ENCODE peak calls at places on chromosomes 7 and 10, in seven cellular contexts. I is PC-3; W is stimulated activated naive CD4-positive, alpha-beta T cell; A is fibroblast of gingiva; H is amniotic epithelial cell; S is NCI-H1092; X is IMR-90. V is an unnamed sample.

GRCh38 chr7:16086743-16087142 is 334.6 kb downstream of the CRPPA start:
- DNase-seq in I (no peak), W (no peak), A (no peak), H (no peak), S (no peak), X (no peak), V (no peak)

GRCh38 chr7:47688311-47689100 is 106.6 kb upstream of the TNS3 start:
- DNase-seq in I (no peak), W (no peak), A (no peak), H (no peak), S (no peak), X (no peak), V (no peak)

GRCh38 chr7:149776305-149776704 is 2.9 kb upstream of the ZNF467 start:
- DNase-seq in I (peak; percentile 79), W (no peak), A (no peak), H (no peak), S (no peak), X (peak; percentile 15), V (peak; percentile 28)

GRCh38 chr7:108367314-108367713 is 88.9 kb downstream of the NRCAM start:
- DNase-seq in I (peak; percentile 23), W (no peak), A (no peak), H (no peak), S (no peak), X (no peak), V (no peak)

GRCh38 chr10:78371118-78371517 is 337.5 kb downstream of the RPS24 start:
- DNase-seq in I (no peak), W (no peak), A (no peak), H (no peak), S (no peak), X (no peak), V (no peak)

GRCh38 chr10:74634995-74635536 is 191.3 kb upstream of the KAT6B start:
- DNase-seq in I (no peak), W (no peak), A (no peak), H (peak; percentile 18), S (no peak), X (no peak), V (no peak)

GRCh38 chr10:91694170-91694794 is 61.4 kb upstream of the PPP1R3C start:
- DNase-seq in I (peak; percentile 71), W (no peak), A (no peak), H (peak; percentile 32), S (no peak), X (peak; percentile 51), V (no peak)

GRCh38 chr10:31087855-31088254 is 56.2 kb upstream of the ZNF438 start:
- DNase-seq in I (no peak), W (no peak), A (no peak), H (no peak), S (no peak), X (no peak), V (no peak)

GRCh38 chr7:94649313-94649924 is 6.5 kb downstream of the SGCE start:
- DNase-seq in I (no peak), W (no peak), A (no peak), H (peak; percentile 32), S (no peak), X (peak; percentile 2), V (no peak)

GRCh38 chr10:62443866-62444265 is 69.7 kb downstream of the ZNF365 start:
- DNase-seq in I (no peak), W (no peak), A (peak; percentile 8), H (peak; percentile 7), S (no peak), X (no peak), V (no peak)

GRCh38 chr10:104925232-104925851 is 284.3 kb downstream of the SORCS3 start:
- DNase-seq in I (peak; percentile 49), W (no peak), A (no peak), H (peak; percentile 36), S (no peak), X (no peak), V (no peak)

GRCh38 chr10:51186358-51186757 is 112.1 kb downstream of the PRKG1 start:
- DNase-seq in I (no peak), W (no peak), A (peak; percentile 57), H (no peak), S (no peak), X (no peak), V (no peak)

GRCh38 chr7:34339061-34339526 is 318.9 kb upstream of the NPSR1 start:
- DNase-seq in I (no peak), W (no peak), A (no peak), H (peak; percentile 91), S (no peak), X (no peak), V (no peak)

GRCh38 chr7:106448992-106449859 is 164.4 kb upstream of the NAMPT start:
- DNase-seq in I (no peak), W (no peak), A (no peak), H (no peak), S (no peak), X (no peak), V (peak; percentile 62)

GRCh38 chr10:32317795-32318194 is 29.2 kb downstream of the EPC1 start:
- DNase-seq in I (no peak), W (no peak), A (no peak), H (no peak), S (no peak), X (no peak), V (no peak)

GRCh38 chr7:33550363-33550762 is 355.0 kb upstream of the BMPER start:
- DNase-seq in I (no peak), W (no peak), A (no peak), H (no peak), S (no peak), X (no peak), V (no peak)

GRCh38 chr10:94002156-94002555 is 8.4 kb downstream of the PLCE1 start:
- DNase-seq in I (no peak), W (no peak), A (no peak), H (no peak), S (no peak), X (no peak), V (peak; percentile 31)

GRCh38 chr10:75335983-75336382 is 65.6 kb downstream of the ZNF503 start:
- DNase-seq in I (no peak), W (no peak), A (no peak), H (no peak), S (no peak), X (no peak), V (no peak)

GRCh38 chr7:118195837-118196474 is 12.0 kb downstream of the LSM8 start:
- DNase-seq in I (peak; percentile 77), W (no peak), A (peak; percentile 53), H (peak; percentile 58), S (peak; percentile 56), X (peak; percentile 70), V (peak; percentile 17)

GRCh38 chr7:17342726-17343125 is 44.3 kb downstream of the AHR start:
- DNase-seq in I (no peak), W (no peak), A (no peak), H (no peak), S (no peak), X (no peak), V (no peak)

GRCh38 chr7:43671520-43671919 is 57.8 kb downstream of the COA1 start:
- DNase-seq in I (no peak), W (no peak), A (no peak), H (no peak), S (no peak), X (no peak), V (no peak)

GRCh38 chr7:112362053-112362650 is 88.1 kb upstream of the IFRD1 start:
- DNase-seq in I (no peak), W (no peak), A (no peak), H (no peak), S (peak; percentile 72), X (no peak), V (no peak)

GRCh38 chr7:104772405-104772821 is 241.6 kb upstream of the KMT2E start:
- DNase-seq in I (no peak), W (no peak), A (no peak), H (no peak), S (no peak), X (no peak), V (no peak)

GRCh38 chr7:75943864-75944263 is 28.9 kb downstream of the POR start:
- DNase-seq in I (peak; percentile 91), W (no peak), A (no peak), H (peak; percentile 62), S (no peak), X (peak; percentile 65), V (peak; percentile 61)

GRCh38 chr7:105096306-105096705 is 82.3 kb downstream of the KMT2E start:
- DNase-seq in I (peak; percentile 72), W (no peak), A (no peak), H (no peak), S (no peak), X (no peak), V (no peak)

GRCh38 chr7:44094796-44095592 is 9.2 kb upstream of the AEBP1 start:
- DNase-seq in I (no peak), W (no peak), A (peak; percentile 34), H (peak; percentile 38), S (no peak), X (no peak), V (no peak)

GRCh38 chr7:12732428-12732827 is 45.0 kb downstream of the ARL4A start:
- DNase-seq in I (no peak), W (no peak), A (no peak), H (no peak), S (no peak), X (no peak), V (no peak)

GRCh38 chr7:122550545-122550944 is 148.4 kb downstream of the RNF133 start:
- DNase-seq in I (peak; percentile 4), W (no peak), A (no peak), H (peak; percentile 17), S (no peak), X (no peak), V (no peak)

GRCh38 chr10:45470098-45471012 is 96.3 kb downstream of the ALOX5 start:
- DNase-seq in I (peak; percentile 82), W (peak; percentile 37), A (no peak), H (peak; percentile 98), S (no peak), X (peak; percentile 87), V (no peak)

GRCh38 chr10:44391981-44392380 is 7.1 kb upstream of the CXCL12 start:
- DNase-seq in I (no peak), W (no peak), A (no peak), H (no peak), S (no peak), X (no peak), V (no peak)

GRCh38 chr7:6175642-6176041 is 96.8 kb downstream of the CYTH3 start:
- DNase-seq in I (peak; percentile 71), W (no peak), A (peak; percentile 74), H (peak; percentile 64), S (no peak), X (peak; percentile 57), V (peak; percentile 63)

GRCh38 chr7:133230591-133231194 is 22.2 kb upstream of the EXOC4 start:
- DNase-seq in I (peak; percentile 75), W (peak; percentile 10), A (peak; percentile 43), H (peak; percentile 44), S (peak; percentile 48), X (peak; percentile 56), V (no peak)

GRCh38 chr7:48042216-48042615 is 6.9 kb downstream of the C7orf57 start:
- DNase-seq in I (peak; percentile 37), W (no peak), A (peak; percentile 10), H (peak; percentile 29), S (no peak), X (peak; percentile 7), V (peak; percentile 9)

GRCh38 chr7:1555813-1556540 is at the start of gene TMEM184A:
- DNase-seq in I (peak; percentile 96), W (peak; percentile 19), A (no peak), H (no peak), S (peak; percentile 93), X (no peak), V (peak; percentile 74)

GRCh38 chr10:78811174-78811573 is 257.6 kb upstream of the ZMIZ1 start:
- DNase-seq in I (peak; percentile 83), W (no peak), A (no peak), H (peak; percentile 25), S (no peak), X (peak; percentile 10), V (no peak)

GRCh38 chr7:156176039-156176438 is 363.8 kb upstream of the SHH start:
- DNase-seq in I (no peak), W (no peak), A (no peak), H (no peak), S (no peak), X (no peak), V (no peak)

GRCh38 chr7:73960548-73960947 is 67.4 kb upstream of the ELN start:
- DNase-seq in I (peak; percentile 19), W (no peak), A (no peak), H (no peak), S (no peak), X (no peak), V (no peak)